ENCODE peak calls at places on chromosome 6, in nine cellular contexts. Y is SK-N-SH, R is cardiac muscle cell, T is mammary epithelial cell, E is fibroblast of lung, I is BE2C, W is heart left ventricle, K is pancreas, V is psoas muscle. H is an unnamed sample. For H3K36me3, the result is how much of the 10 kb centered on the place peaks cover.

GRCh38 chr6:125469915-125470314 is 168.1 kb upstream of the HDDC2 start:
- DNase-seq in Y (no peak), I (no peak), W (no peak), V (no peak), K (no peak), E (no peak), T (no peak), R (no peak), H (no peak)

GRCh38 chr6:17703256-17703694 is 3.5 kb downstream of the NUP153 start:
- DNase-seq in K (no peak), E (peak), V (no peak), Y (no peak), W (peak), T (peak), I (peak), R (no peak), H (no peak)

GRCh38 chr6:91094806-91095475 is 508.1 kb upstream of the MAP3K7 start:
- DNase-seq in T (no peak), V (no peak), R (no peak), K (no peak), W (no peak), I (no peak), E (peak), Y (no peak), H (no peak)

GRCh38 chr6:27188885-27189418 is 58.5 kb upstream of the PRSS16 start:
- DNase-seq in R (peak), W (peak), E (peak), K (peak), V (peak), T (peak), Y (peak), I (peak), H (peak)

GRCh38 chr6:39330057-39330456 is 7.6 kb upstream of the KCNK16 start:
- DNase-seq in E (no peak), K (no peak), I (no peak), V (no peak), R (no peak), Y (no peak), W (no peak), T (no peak), H (no peak)

GRCh38 chr6:38110407-38111025 is 291.0 kb downstream of the ZFAND3 start:
- DNase-seq in R (peak), K (no peak), E (peak), T (no peak), Y (no peak), I (peak), W (no peak), V (peak), H (no peak)

GRCh38 chr6:166032366-166033171 is 135.1 kb downstream of the TBXT start:
- DNase-seq in R (no peak), Y (peak), T (no peak), I (peak), W (peak), E (peak), K (no peak), V (peak), H (no peak)

GRCh38 chr6:139649128-139649527 is 274.7 kb upstream of the CITED2 start:
- DNase-seq in K (no peak), T (no peak), Y (no peak), W (no peak), E (no peak), V (no peak), R (no peak), I (no peak), H (no peak)

GRCh38 chr6:127186889-127187288 is 68.4 kb downstream of the RSPO3 start:
- DNase-seq in Y (peak), W (peak), R (peak), V (peak), I (peak), T (peak), K (peak), E (no peak), H (peak)

GRCh38 chr6:88119769-88120168 is 46.4 kb downstream of the CNR1 start:
- DNase-seq in K (no peak), I (no peak), R (peak), V (no peak), W (no peak), T (no peak), E (no peak), Y (no peak), H (no peak)

GRCh38 chr6:105459049-105459448 is 56.2 kb upstream of the PREP start:
- DNase-seq in K (no peak), W (no peak), T (peak), E (peak), I (no peak), R (no peak), Y (no peak), V (no peak), H (no peak)

GRCh38 chr6:54598787-54599309 is 247.7 kb upstream of the FAM83B start:
- DNase-seq in K (no peak), T (peak), E (no peak), R (no peak), W (no peak), V (no peak), Y (no peak), I (no peak), H (no peak)

DNA sequence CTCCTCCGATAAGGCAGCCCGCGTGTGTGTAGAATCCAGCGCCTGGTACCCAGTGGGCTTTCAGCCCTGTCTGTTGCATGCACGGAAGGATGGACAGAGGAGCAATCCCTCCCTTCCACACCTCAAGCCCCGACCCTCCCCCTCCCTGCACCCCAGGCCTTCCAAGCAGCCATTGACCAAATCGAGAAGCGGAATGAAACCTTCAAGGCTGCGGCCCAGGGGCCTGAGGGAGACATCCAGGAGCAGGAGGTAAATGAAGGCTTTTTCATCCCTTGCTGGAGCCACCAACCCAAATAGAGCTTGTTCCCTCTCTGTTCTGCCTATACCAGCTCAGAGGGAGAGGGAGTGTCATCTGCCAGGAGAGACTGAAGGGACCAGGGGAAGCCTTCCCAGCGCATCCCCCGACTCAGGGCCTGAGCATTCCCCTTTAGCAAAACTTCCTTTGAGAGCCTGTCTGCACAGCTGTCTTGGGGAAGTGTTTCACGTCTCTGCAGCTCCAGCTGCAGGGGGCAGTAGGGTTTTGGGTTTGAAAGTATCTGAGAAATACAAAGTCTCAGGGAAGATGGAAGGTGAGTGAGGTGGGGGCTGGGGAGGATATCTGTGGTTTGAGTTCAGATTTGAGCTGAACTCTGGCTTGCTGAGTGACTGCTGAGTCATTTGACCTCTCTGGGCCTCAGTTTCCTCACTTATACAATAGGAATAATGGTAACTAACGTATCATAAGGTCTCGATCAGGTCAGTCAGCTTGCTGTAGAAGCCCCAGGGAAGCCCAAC is 16.1 kb downstream of the FGD2 start:
- DNase-seq in T (peak), E (peak), W (no peak), I (peak), K (no peak), Y (no peak), V (no peak), R (peak), H (no peak)
- TF ChIP-seq CTCF in T (peak), E (peak), W (peak), I (peak), K (no peak), Y (peak), V (no peak), R (peak), H (peak)

GRCh38 chr6:25973923-25974555 is 11.4 kb downstream of the TRIM38 start:
- DNase-seq in E (peak), T (no peak), V (no peak), Y (no peak), K (no peak), R (no peak), W (no peak), I (no peak), H (no peak)
- H3K36me3 ChIP-seq in E (under half), T (under half), V (under half), Y (under half), K (under half), R (under half), W (under half), I (under half), H (half or more)

DNA sequence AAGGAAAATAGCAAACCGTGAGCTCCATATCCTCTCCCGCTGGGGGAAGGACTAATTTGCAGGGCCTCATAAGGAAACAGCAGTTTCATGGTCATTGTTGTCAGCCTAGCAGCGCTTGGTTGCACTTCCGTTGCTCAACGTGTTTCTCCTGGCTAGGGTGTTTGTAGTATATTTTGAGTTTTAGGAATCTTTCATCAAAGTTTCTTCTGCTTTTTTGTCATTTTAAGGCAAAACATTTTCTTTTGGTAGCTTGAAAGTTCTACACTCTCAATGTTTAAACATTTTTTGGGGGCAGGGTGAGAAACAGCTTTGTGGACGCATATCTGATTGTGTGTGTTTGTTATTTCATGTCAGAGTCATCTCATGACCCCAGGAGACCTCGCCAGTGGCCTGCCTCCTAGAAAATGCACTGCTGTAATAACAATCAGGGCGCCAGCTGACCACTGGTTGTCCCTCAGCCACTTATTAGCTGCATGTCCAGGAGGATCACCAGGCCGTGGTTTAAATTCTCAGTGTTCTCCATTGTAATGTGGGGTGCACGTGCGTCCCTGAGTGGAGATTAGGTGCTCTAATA is 20.6 kb downstream of the JARID2 start:
- DNase-seq in W (no peak), T (no peak), I (no peak), K (no peak), V (peak), Y (no peak), E (no peak), R (no peak), H (peak)
- H3K4me3 ChIP-seq in W (peak), T (no peak), I (no peak), K (no peak), V (no peak), Y (no peak), E (no peak), R (no peak), H (no peak)

GRCh38 chr6:16498237-16498636 is 259.9 kb downstream of the GMPR start:
- DNase-seq in T (peak), V (no peak), Y (no peak), R (no peak), W (no peak), I (no peak), E (peak), K (no peak), H (no peak)
- TF ChIP-seq CTCF in T (no peak), V (no peak), Y (no peak), R (no peak), W (no peak), I (no peak), E (no peak), K (no peak), H (no peak)

DNA sequence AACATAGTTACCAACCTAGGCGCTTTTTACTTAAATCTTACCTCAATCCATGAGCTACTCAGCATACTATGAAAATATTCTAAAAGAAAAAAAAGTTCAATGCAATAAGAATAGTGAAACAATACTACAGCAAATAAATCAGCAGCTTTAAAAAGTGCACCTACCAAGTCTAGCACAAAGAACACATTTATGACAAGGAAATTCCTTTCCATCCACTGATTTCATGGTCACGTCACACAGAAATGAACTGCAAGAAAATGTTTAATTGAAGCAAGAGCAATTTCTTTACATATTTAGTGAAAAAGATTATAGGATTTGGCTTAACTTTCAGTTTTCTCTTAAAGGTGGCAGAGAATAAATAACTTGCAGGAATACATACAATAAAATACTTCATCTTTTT is 36.2 kb downstream of the IBTK start:
- DNase-seq in R (no peak), T (no peak), Y (no peak), E (no peak), V (no peak), I (no peak), K (no peak), W (no peak), H (no peak)
- H3K36me3 ChIP-seq in R (under half), T (under half), Y (half or more), E (under half), V (under half), I (half or more), K (under half), W (under half), H (half or more)